ENCODE peak calls at places on chromosomes 1 and 21, in five cellular contexts. M is ascending aorta; D is GM23248; R is CD8-positive, alpha-beta T cell; F is PC-3. Q is an unnamed sample.

GRCh38 chr1:13600762-13601483 is 17.3 kb downstream of the PDPN start:
- DNase-seq in R (no peak), M (no peak), F (peak; percentile 36), D (no peak), Q (no peak)

GRCh38 chr1:48555271-48555670 is 83.3 kb upstream of the SPATA6 start:
- DNase-seq in R (no peak), F (no peak), M (no peak), D (no peak), Q (no peak)

GRCh38 chr1:204188959-204189639 is 7.2 kb downstream of the KISS1 start:
- DNase-seq in M (no peak), F (no peak), R (no peak), D (no peak), Q (no peak)

GRCh38 chr1:182642461-182642860 is 38.3 kb upstream of the RGS16 start:
- DNase-seq in M (no peak), D (no peak), R (no peak), F (no peak), Q (no peak)

GRCh38 chr1:204730826-204731459 is 45.4 kb upstream of the LRRN2 start:
- DNase-seq in F (peak; percentile 63), D (no peak), R (no peak), M (no peak), Q (no peak)

GRCh38 chr1:67601539-67601938 is 83.5 kb upstream of the GADD45A start:
- DNase-seq in R (no peak), M (no peak), F (no peak), D (no peak), Q (no peak)

GRCh38 chr1:220203816-220204215 is 68.4 kb downstream of the RAB3GAP2 start:
- DNase-seq in F (no peak), M (no peak), R (no peak), D (no peak), Q (no peak)

GRCh38 chr1:115764541-115764940 is 4.0 kb downstream of the CASQ2 start:
- DNase-seq in R (no peak), M (no peak), F (peak; percentile 83), D (peak; percentile 61), Q (no peak)

GRCh38 chr1:172390243-172390619 is 30.3 kb upstream of the C1orf105 start:
- DNase-seq in M (no peak), F (no peak), R (no peak), D (no peak), Q (no peak)

GRCh38 chr1:117656202-117656641 is 50.4 kb downstream of the TENT5C start:
- DNase-seq in F (no peak), D (no peak), R (peak; percentile 55), M (no peak), Q (peak; percentile 90)

GRCh38 chr1:75796376-75797272 is at the start of gene MSH4:
- DNase-seq in D (no peak), M (no peak), F (no peak), R (no peak), Q (no peak)

GRCh38 chr1:230317823-230318819 is 108.0 kb downstream of the PGBD5 start:
- DNase-seq in F (peak; percentile 38), D (no peak), R (no peak), M (no peak), Q (no peak)

GRCh38 chr1:111690306-111690617 is 48.9 kb downstream of the INKA2 start:
- DNase-seq in M (no peak), F (peak; percentile 43), D (peak; percentile 89), R (no peak), Q (no peak)

GRCh38 chr1:245207056-245207638 is 52.4 kb downstream of the KIF26B start:
- DNase-seq in F (no peak), D (no peak), M (no peak), R (no peak), Q (no peak)

GRCh38 chr1:24805534-24806301 is 60.5 kb downstream of the CLIC4 start:
- DNase-seq in D (peak; percentile 92), M (no peak), F (peak; percentile 58), R (no peak), Q (no peak)

GRCh38 chr21:31514598-31514997 is 144.9 kb upstream of the SOD1 start:
- DNase-seq in R (no peak), D (no peak), F (no peak), M (no peak), Q (no peak)

GRCh38 chr1:205287076-205287475 is 34.5 kb downstream of the NUAK2 start:
- DNase-seq in R (no peak), D (peak; percentile 28), M (no peak), F (no peak), Q (no peak)

GRCh38 chr1:44616991-44617702 is 57.1 kb downstream of the TMEM53 start:
- DNase-seq in R (no peak), M (no peak), D (peak; percentile 92), F (no peak), Q (no peak)

GRCh38 chr1:53409233-53409632 is 50.0 kb upstream of the DMRTB1 start:
- DNase-seq in D (no peak), M (no peak), F (no peak), R (no peak), Q (no peak)

GRCh38 chr1:110130113-110130591 is 17.9 kb downstream of the UBL4B start:
- DNase-seq in M (no peak), R (no peak), D (peak; percentile 46), F (no peak), Q (no peak)

GRCh38 chr21:34177919-34178567 is 104.7 kb downstream of the MRPS6 start:
- DNase-seq in F (no peak), D (no peak), R (no peak), M (no peak), Q (no peak)

GRCh38 chr21:44666401-44667320 is at the start of gene KRTAP12-2:
- DNase-seq in R (no peak), F (peak; percentile 61), M (no peak), D (no peak), Q (no peak)

GRCh38 chr1:90223401-90223800 is 228.5 kb downstream of the ZNF326 start:
- DNase-seq in D (no peak), F (no peak), R (no peak), M (no peak), Q (no peak)

GRCh38 chr1:42942444-42942843 is 16.2 kb downstream of the SLC2A1 start:
- DNase-seq in F (no peak), R (no peak), D (no peak), M (no peak), Q (no peak)

GRCh38 chr21:20662523-20662922 is 335.7 kb upstream of the NCAM2 start:
- DNase-seq in D (no peak), R (no peak), F (no peak), M (no peak), Q (no peak)

GRCh38 chr1:181704556-181704955 is 221.2 kb downstream of the CACNA1E start:
- DNase-seq in M (no peak), D (no peak), R (no peak), F (no peak), Q (no peak)

GRCh38 chr1:221419513-221420088 is 322.3 kb downstream of the DUSP10 start:
- DNase-seq in R (no peak), M (no peak), D (peak; percentile 91), F (peak; percentile 41), Q (no peak)

GRCh38 chr1:107058245-107059032 is 2.0 kb downstream of the PRMT6 start:
- DNase-seq in D (no peak), F (no peak), R (no peak), M (no peak), Q (no peak)

GRCh38 chr1:22662318-22662717 is 9.3 kb downstream of the C1QB start:
- DNase-seq in M (no peak), R (no peak), F (peak; percentile 28), D (no peak), Q (no peak)

GRCh38 chr1:206486995-206487788 is 16.9 kb downstream of the IKBKE start:
- DNase-seq in M (no peak), D (no peak), F (no peak), R (no peak), Q (no peak)

DNA sequence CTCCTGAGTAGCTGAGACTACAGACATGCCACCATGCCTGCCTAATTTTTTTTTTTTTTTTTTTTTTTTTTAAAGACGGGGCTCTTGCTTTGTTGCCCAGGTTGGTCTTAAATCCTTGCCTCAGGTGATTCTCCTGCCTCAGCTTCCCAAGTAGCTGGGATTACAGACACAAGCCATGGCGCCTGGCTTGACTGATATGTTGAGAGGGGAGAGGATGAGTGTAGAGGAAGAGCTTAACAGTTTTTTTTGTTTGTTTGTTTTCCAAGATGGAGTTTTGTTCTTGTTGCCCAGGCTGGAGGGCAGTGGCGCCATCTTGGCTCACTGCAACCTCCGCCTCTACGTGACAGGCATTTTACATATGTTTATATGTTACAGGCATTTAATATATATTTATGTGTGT is 2.5 kb downstream of the SRP9 start:
- DNase-seq in M (no peak), D (no peak), R (no peak), F (no peak), Q (no peak)
- H3K4me1 ChIP-seq in M (peaks cover 33% of the 10 kb centered on the region), D (peaks cover 24% of the 10 kb centered on the region), R (peaks cover 70% of the 10 kb centered on the region), F (peaks cover 28% of the 10 kb centered on the region), Q (peaks cover 63% of the 10 kb centered on the region)

GRCh38 chr1:154497026-154497806 is 4.8 kb upstream of the TDRD10 start:
- DNase-seq in R (no peak), M (no peak), F (no peak), D (no peak), Q (no peak)

GRCh38 chr1:154492115-154492514 is 9.9 kb upstream of the TDRD10 start:
- DNase-seq in F (no peak), D (no peak), R (no peak), M (no peak), Q (no peak)

GRCh38 chr1:154493276-154493675 is 8.7 kb upstream of the TDRD10 start:
- DNase-seq in D (no peak), M (no peak), F (no peak), R (no peak), Q (no peak)

GRCh38 chr1:154496381-154496780 is 5.6 kb upstream of the TDRD10 start:
- DNase-seq in D (no peak), F (no peak), R (no peak), M (no peak), Q (no peak)

GRCh38 chr1:154495496-154496273 is 6.3 kb upstream of the TDRD10 start:
- DNase-seq in D (no peak), F (no peak), R (no peak), M (no peak), Q (no peak)
- H3K4me1 ChIP-seq in D (no peaks in the 10 kb centered on the region), F (no peaks in the 10 kb centered on the region), R (peaks cover 36% of the 10 kb centered on the region), M (no peaks in the 10 kb centered on the region), Q (peaks cover 39% of the 10 kb centered on the region)

DNA sequence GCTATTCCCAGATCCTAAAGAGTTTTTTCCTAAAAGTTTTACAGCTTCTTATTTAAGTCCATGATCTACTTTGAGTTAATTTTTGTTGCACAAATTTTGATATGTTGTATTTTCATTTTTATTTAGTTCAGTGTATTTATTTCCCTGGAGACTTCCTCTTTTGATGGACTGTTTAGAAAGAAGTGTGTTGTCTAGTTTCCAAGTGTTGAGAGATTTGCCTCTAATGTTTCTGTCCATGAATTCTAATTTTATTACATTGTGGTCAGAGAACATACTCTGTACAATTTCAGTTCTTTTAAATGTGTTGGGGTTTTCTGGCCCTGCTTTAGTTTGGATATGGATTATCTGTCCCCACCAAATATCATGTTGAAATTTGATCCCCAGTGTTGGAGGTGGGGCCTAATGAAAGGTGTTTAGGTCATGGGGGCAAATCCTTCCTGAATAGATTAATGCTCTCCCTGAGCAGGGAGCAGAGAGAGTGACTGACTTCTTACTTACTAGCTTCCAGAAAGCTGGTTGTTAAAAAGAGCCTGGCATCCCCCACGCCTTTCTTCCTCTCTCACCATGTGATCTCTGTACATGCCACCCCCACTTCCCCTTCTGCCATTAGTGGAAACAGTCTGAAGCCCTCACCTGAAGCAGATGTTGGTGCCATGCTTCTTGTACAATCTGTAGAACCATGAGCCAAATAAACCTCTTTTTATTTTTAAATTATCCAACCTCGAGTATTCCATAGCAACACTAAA is 4.6 kb downstream of the CHD1L start:
- DNase-seq in F (no peak), D (no peak), R (no peak), M (no peak), Q (no peak)
- H3K4me1 ChIP-seq in F (peaks cover 26% of the 10 kb centered on the region), D (peaks cover 12% of the 10 kb centered on the region), R (peaks cover 28% of the 10 kb centered on the region), M (peaks cover 7% of the 10 kb centered on the region), Q (peaks cover 19% of the 10 kb centered on the region)

GRCh38 chr21:46027855-46028493 is 46.4 kb downstream of the COL6A1 start:
- DNase-seq in M (no peak), F (no peak), D (peak; percentile 47), R (no peak), Q (no peak)
- H3K4me1 ChIP-seq in M (peaks cover 10% of the 10 kb centered on the region), F (no peaks in the 10 kb centered on the region), D (peaks cover 42% of the 10 kb centered on the region), R (no peaks in the 10 kb centered on the region), Q (no peaks in the 10 kb centered on the region)